ENCODE peak calls at places on chromosome 18, in nine cellular contexts. R, Y, E, W, V, X, S, M and J are unnamed samples.

GRCh38 chr18:69400976-69401474 is 337 bp downstream of the DOK6 start:
- DNase-seq in M (peak), E (peak), V (no peak), X (no peak), R (peak), W (no peak), Y (peak), S (peak), J (peak)

GRCh38 chr18:59783138-59783537 is 85.9 kb upstream of the CCBE1 start:
- DNase-seq in Y (no peak), W (no peak), R (peak), E (peak), S (peak), M (no peak), X (peak), V (peak), J (peak)

GRCh38 chr18:35267809-35268208 is 22.2 kb downstream of the ZSCAN30 start:
- DNase-seq in Y (peak), W (no peak), E (no peak), S (no peak), M (no peak), V (peak), X (no peak), R (no peak), J (peak)

GRCh38 chr18:58887613-58887963 is 22.9 kb downstream of the ZNF532 start:
- DNase-seq in Y (peak), V (peak), R (no peak), M (no peak), E (no peak), W (peak), S (peak), X (no peak), J (peak)

GRCh38 chr18:66497351-66497750 is 106.5 kb downstream of the CDH19 start:
- DNase-seq in V (no peak), M (no peak), X (no peak), E (no peak), S (no peak), Y (no peak), R (no peak), W (no peak), J (no peak)

GRCh38 chr18:54269924-54270844 is 867 bp downstream of the POLI start:
- DNase-seq in R (peak), Y (no peak), M (no peak), X (peak), V (peak), E (peak), W (peak), S (peak), J (peak)

GRCh38 chr18:34970106-34970505 is 71.1 kb upstream of the MAPRE2 start:
- DNase-seq in R (no peak), M (no peak), X (no peak), Y (no peak), S (no peak), V (no peak), W (no peak), E (peak), J (no peak)

GRCh38 chr18:22789600-22789999 is 143.5 kb upstream of the RBBP8 start:
- DNase-seq in Y (no peak), E (no peak), M (no peak), R (no peak), S (no peak), V (no peak), W (no peak), X (no peak), J (no peak)

GRCh38 chr18:40159141-40160017 is 1795.7 kb upstream of the PIK3C3 start:
- DNase-seq in Y (no peak), S (no peak), W (no peak), X (peak), R (no peak), M (no peak), V (no peak), E (peak), J (no peak)

GRCh38 chr18:77376043-77376732 is 126.5 kb downstream of the GALR1 start:
- DNase-seq in R (no peak), X (no peak), W (no peak), E (no peak), S (no peak), V (no peak), M (no peak), Y (no peak), J (peak)

GRCh38 chr18:55038162-55038561 is 78.9 kb upstream of the CCDC68 start:
- DNase-seq in R (no peak), S (no peak), M (no peak), Y (no peak), X (no peak), V (no peak), W (no peak), E (peak), J (no peak)

GRCh38 chr18:58715540-58715939 is 44.3 kb downstream of the MALT1 start:
- DNase-seq in E (no peak), R (no peak), X (no peak), S (no peak), M (no peak), Y (no peak), W (no peak), V (no peak), J (no peak)

GRCh38 chr18:79365701-79366100 is 30.0 kb upstream of the NFATC1 start:
- DNase-seq in W (no peak), R (no peak), M (no peak), X (no peak), Y (no peak), V (no peak), S (no peak), E (peak), J (no peak)

GRCh38 chr18:72847771-72848170 is 20.0 kb downstream of the NETO1 start:
- DNase-seq in W (no peak), V (no peak), Y (no peak), S (no peak), R (no peak), X (no peak), E (no peak), M (no peak), J (no peak)

GRCh38 chr18:59143441-59143840 is 3.8 kb downstream of the SEC11C start:
- DNase-seq in M (no peak), S (no peak), Y (no peak), X (no peak), W (no peak), V (no peak), E (peak), R (no peak), J (no peak)

GRCh38 chr18:1092228-1092627 is 187.6 kb downstream of the ADCYAP1 start:
- DNase-seq in R (no peak), W (no peak), X (no peak), V (no peak), Y (no peak), E (no peak), S (no peak), M (no peak), J (no peak)

GRCh38 chr18:44568343-44568742 is 112.3 kb upstream of the SETBP1 start:
- DNase-seq in X (no peak), E (no peak), W (no peak), Y (no peak), M (no peak), V (no peak), S (no peak), R (no peak), J (no peak)

GRCh38 chr18:13516855-13517254 is 209.5 kb downstream of the FAM210A start:
- DNase-seq in X (no peak), Y (no peak), R (no peak), S (no peak), E (no peak), W (no peak), M (no peak), V (no peak), J (no peak)

GRCh38 chr18:50715919-50716318 is 103.9 kb downstream of the MRO start:
- DNase-seq in X (no peak), M (no peak), W (no peak), V (no peak), Y (no peak), E (no peak), S (no peak), R (no peak), J (no peak)

GRCh38 chr18:68438983-68439382 is 275.9 kb downstream of the TMX3 start:
- DNase-seq in E (peak), X (no peak), W (no peak), R (no peak), S (no peak), Y (no peak), V (no peak), M (no peak), J (no peak)

GRCh38 chr18:73896685-73897084 is 250.9 kb downstream of the FBXO15 start:
- DNase-seq in W (no peak), M (no peak), Y (no peak), V (no peak), R (no peak), E (no peak), S (no peak), X (no peak), J (no peak)

GRCh38 chr18:76977108-76977621 is 154.8 kb downstream of the ZNF236 start:
- DNase-seq in Y (no peak), W (no peak), S (peak), M (no peak), V (no peak), E (no peak), R (no peak), X (no peak), J (no peak)

GRCh38 chr18:36314098-36314497 is 16.6 kb downstream of the FHOD3 start:
- DNase-seq in W (no peak), M (no peak), S (peak), V (no peak), E (peak), R (no peak), Y (no peak), X (no peak), J (no peak)

GRCh38 chr18:79488311-79489047 is 92.7 kb downstream of the NFATC1 start:
- DNase-seq in W (no peak), E (no peak), R (no peak), X (no peak), V (peak), S (no peak), Y (no peak), M (peak), J (no peak)

GRCh38 chr18:76978616-76979015 is 154.0 kb downstream of the MBP start:
- DNase-seq in M (no peak), W (no peak), E (no peak), S (no peak), Y (no peak), R (no peak), V (no peak), X (no peak), J (no peak)

GRCh38 chr18:35728676-35729075 is 147.1 kb downstream of the GALNT1 start:
- DNase-seq in M (no peak), R (no peak), V (no peak), W (no peak), S (no peak), Y (no peak), X (no peak), E (no peak), J (no peak)

DNA sequence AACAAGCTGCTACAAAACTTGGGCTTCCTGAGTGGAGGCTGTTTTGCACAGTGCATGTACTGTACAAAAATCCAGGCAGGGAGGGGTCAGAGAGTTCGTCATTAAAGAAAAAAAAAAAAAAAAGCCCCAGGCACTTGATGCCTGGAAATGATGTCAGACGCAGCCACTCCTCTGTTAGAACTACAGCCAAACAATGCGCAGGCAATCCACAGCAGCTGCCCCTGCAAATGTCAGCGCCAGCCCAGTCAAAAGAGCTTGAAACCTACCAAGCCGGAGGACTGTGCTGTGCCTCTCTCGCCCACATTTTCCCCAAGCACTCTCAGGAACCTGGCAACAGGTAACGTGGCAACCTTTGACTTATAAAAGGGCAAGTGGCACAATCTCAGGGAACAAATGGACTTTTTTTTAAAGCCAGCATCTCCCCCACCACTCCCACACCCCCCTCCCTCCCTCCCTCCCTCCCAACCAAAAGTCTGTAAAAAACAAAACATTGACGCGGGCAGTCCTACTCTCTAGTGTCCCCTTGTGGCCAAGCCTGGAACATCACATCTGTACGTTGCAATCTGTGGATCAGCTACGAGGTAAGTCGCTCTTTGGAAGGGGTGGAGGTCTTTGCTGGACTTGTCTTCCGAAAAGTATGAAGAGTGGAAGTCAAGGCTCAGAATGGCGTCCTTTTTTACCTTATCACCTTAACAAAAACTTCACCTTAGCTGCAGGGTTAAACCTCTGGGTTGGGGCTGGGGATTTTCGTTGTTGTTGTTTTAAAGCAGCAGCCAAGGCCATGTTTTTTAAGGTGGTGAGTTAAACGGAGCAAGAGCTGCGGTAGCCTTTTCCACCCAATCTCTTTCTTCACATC is 144.2 kb downstream of the TGIF1 start:
- DNase-seq in M (peak), V (peak), W (peak), R (peak), Y (peak), X (peak), E (peak), S (peak), J (peak)
- TF ChIP-seq POLR2A in M (no peak), V (peak), W (peak), R (peak), Y (peak), X (no peak), E (peak), S (peak), J (no peak)

DNA sequence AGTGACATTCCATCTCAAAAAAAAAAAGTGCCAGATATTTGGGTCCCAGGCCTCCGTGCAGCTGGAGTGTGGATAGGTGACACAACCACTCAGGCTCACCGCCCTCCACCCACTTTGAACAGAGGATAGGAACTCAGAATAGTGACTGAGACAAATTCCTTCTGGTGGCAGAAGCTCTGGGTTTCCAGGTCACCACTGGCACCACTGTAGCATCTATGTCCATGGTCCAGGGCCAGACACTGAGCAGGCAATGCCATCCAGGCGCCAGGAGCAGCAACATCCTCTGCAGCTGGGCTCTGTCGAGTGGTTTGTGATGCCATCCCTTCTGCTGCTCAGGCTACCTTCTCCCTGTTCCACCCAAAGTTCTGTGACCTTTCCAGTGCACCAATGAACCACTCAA is 81.5 kb upstream of the PTPRM start:
- DNase-seq in Y (no peak), E (no peak), M (no peak), X (no peak), V (no peak), R (no peak), W (no peak), S (no peak), J (no peak)
- H3K27ac ChIP-seq in Y (no peak), E (no peak), M (no peak), X (no peak), V (no peak), R (no peak), W (no peak), S (no peak), J (no peak)

DNA sequence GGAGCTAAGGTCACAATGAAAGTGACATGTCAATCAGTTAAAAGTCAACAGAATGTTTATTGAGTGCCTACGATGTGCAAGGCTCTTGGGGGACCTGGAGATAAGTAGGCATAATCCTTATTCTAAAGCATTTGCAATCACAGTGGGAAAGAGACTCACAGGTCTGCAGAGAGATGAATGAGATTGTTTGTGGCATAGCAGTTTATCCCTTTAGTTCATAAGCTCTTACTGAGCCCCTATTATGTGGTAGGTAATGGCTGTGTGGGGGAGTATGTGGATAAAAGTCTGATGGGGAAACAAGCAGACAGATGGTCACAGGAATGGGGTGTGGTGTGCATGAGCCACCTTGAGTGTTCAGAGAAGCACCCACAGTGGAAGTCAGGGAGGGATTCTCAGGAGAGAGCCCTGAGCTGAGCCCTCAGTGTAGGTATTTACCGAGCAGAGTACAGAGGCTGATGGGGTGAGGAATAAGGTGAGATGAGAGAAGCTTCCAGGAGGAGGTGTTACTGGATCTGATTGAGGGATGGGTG is 48.1 kb downstream of the EMILIN2 start:
- DNase-seq in R (no peak), Y (no peak), E (no peak), W (no peak), V (no peak), M (no peak), X (no peak), S (no peak), J (no peak)
- H3K4me3 ChIP-seq in R (no peak), Y (no peak), E (no peak), W (no peak), V (no peak), M (no peak), X (no peak), S (no peak), J (no peak)

DNA sequence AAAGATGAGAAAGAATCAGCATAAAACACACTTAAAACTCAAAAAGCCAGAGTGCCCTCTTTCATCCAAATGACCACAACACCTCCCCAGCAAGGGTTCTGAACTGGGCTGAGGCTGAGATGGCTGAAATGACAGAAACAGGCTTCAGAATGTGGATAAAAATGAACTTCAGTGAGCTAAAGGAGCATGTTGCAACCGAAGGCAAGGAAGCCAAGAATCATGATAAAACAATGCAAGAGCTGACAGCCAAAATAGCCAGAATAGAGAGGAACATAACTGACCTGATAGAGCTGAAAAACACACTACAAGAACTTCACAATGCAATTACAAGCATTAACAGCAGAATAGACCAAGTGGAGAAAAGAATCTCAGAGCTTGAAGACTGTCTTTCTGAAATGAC is 12.2 kb upstream of the PSMA8 start:
- DNase-seq in E (peak), V (no peak), M (no peak), W (no peak), Y (no peak), R (no peak), X (no peak), S (no peak), J (no peak)
- TF ChIP-seq POLR2A in E (no peak), V (no peak), M (no peak), W (no peak), Y (no peak), R (no peak), X (no peak), S (no peak), J (no peak)

GRCh38 chr18:62781262-62781661 is 65.9 kb downstream of the PHLPP1 start:
- DNase-seq in S (no peak), M (no peak), R (no peak), V (no peak), E (no peak), X (no peak), W (no peak), Y (no peak), J (no peak)

GRCh38 chr18:62778976-62779869 is 63.9 kb downstream of the PHLPP1 start:
- DNase-seq in Y (no peak), W (no peak), X (no peak), R (no peak), V (no peak), M (no peak), E (no peak), S (no peak), J (no peak)

GRCh38 chr18:62784966-62785413 is 69.6 kb downstream of the PHLPP1 start:
- DNase-seq in M (no peak), E (peak), W (no peak), V (no peak), S (peak), R (no peak), Y (peak), X (no peak), J (peak)

GRCh38 chr18:62784338-62784965 is 69.1 kb downstream of the PHLPP1 start:
- DNase-seq in Y (no peak), R (no peak), M (no peak), E (peak), W (no peak), V (no peak), S (no peak), X (no peak), J (no peak)

GRCh38 chr18:62781893-62782292 is 66.6 kb downstream of the PHLPP1 start:
- DNase-seq in E (peak), W (peak), M (no peak), R (no peak), S (peak), V (no peak), Y (peak), X (no peak), J (no peak)
- H3K27ac ChIP-seq in E (no peak), W (no peak), M (peak), R (peak), S (peak), V (no peak), Y (peak), X (no peak), J (no peak)

DNA sequence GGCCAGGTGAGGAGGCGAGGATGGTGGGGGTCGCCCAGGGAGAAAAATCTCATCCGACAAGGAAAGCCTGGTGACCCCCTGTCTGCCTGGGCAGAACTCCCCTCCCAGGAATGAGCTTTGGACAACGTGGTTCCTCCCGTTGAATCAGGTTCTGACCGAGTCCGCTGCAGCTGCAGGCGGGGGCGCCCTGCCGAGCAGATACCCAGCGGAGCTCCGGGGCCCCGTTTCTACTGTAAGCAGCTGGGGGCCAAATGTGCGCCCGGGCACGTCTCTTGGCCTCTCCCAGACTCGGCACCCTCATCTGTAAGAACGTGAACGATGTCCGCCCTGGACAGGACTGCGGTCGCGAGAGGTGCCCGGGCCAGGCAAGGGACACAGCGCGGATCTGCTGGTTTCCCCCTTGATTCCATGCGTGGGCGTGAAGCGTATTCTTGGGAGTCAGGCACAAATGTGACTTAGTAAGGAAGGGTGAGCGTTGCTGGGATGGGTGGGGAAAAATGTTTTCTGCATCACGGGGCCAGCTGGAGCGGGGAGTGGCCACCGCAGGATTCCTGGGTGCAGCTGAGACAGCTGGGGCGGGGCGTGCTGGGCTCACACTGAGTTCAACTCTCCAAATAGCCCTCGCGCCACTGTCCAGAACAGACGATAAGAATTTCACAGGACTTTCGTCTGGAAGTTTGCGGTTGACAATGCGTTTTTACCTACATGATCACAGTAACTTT is 20.2 kb upstream of the TUBB6 start:
- DNase-seq in R (peak), E (peak), X (peak), M (peak), Y (peak), S (no peak), W (peak), V (peak), J (peak)
- H3K4me3 ChIP-seq in R (peak), E (peak), X (peak), M (peak), Y (peak), S (no peak), W (peak), V (peak), J (peak)

GRCh38 chr18:9474983-9475642 is at the start of gene RALBP1:
- DNase-seq in X (peak), R (peak), E (peak), V (peak), S (peak), M (peak), Y (peak), W (peak), J (peak)

GRCh38 chr18:9477509-9477908 is 2.2 kb downstream of the RALBP1 start:
- DNase-seq in R (no peak), M (no peak), X (no peak), W (no peak), E (no peak), S (no peak), V (no peak), Y (no peak), J (no peak)

GRCh38 chr18:9478545-9478944 is 3.2 kb downstream of the RALBP1 start:
- DNase-seq in R (no peak), M (no peak), E (no peak), W (no peak), S (no peak), X (no peak), Y (no peak), V (no peak), J (no peak)

GRCh38 chr18:9474103-9474982 is 970 bp upstream of the RALBP1 start:
- DNase-seq in V (no peak), M (peak), S (no peak), W (no peak), X (peak), E (peak), R (peak), Y (peak), J (no peak)

GRCh38 chr18:9475643-9476580 is 599 bp downstream of the RALBP1 start:
- DNase-seq in V (peak), E (peak), X (no peak), M (no peak), S (no peak), R (peak), Y (no peak), W (peak), J (peak)
- TF ChIP-seq POLR2A in V (peak), E (no peak), X (no peak), M (no peak), S (peak), R (peak), Y (no peak), W (no peak), J (no peak)